ENCODE peak calls at places on chromosomes 3 and 15, in four cellular contexts. V is pancreas, D is A549, Q is progenitor cell of endocrine pancreas. H is an unnamed sample.
A peak's percentile ranks its signal among the peaks of the same experiment; 100 is the strongest.

GRCh38 chr15:101477851-101478353 is 11.6 kb downstream of the PCSK6 start:
- DNase-seq in V (no peak), D (no peak), Q (no peak), H (no peak)

GRCh38 chr3:59443618-59444292 is 393.9 kb upstream of the CFAP20DC start:
- DNase-seq in V (no peak), D (no peak), Q (no peak), H (no peak)

GRCh38 chr3:14803101-14803980 is 15.4 kb upstream of the FGD5 start:
- DNase-seq in V (no peak), D (peak; percentile 68), Q (no peak), H (peak; percentile 42)

GRCh38 chr3:54931182-54931581 is 3.3 kb upstream of the LRTM1 start:
- DNase-seq in V (no peak), D (no peak), Q (no peak), H (no peak)

GRCh38 chr15:64618569-64618968 is 156.8 kb downstream of the RBPMS2 start:
- DNase-seq in V (no peak), D (no peak), Q (no peak), H (no peak)

GRCh38 chr3:41369838-41370237 is 170.5 kb downstream of the CTNNB1 start:
- DNase-seq in V (no peak), D (no peak), Q (no peak), H (no peak)

GRCh38 chr3:150249776-150250175 is 158.3 kb upstream of the TSC22D2 start:
- DNase-seq in V (no peak), D (no peak), Q (no peak), H (no peak)

GRCh38 chr3:189099505-189100290 is 72.1 kb upstream of the TPRG1 start:
- DNase-seq in V (no peak), D (no peak), Q (no peak), H (no peak)

GRCh38 chr3:59774613-59775012 is 724.8 kb upstream of the CFAP20DC start:
- DNase-seq in V (no peak), D (no peak), Q (no peak), H (no peak)

GRCh38 chr3:19226516-19226915 is 78.2 kb downstream of the KCNH8 start:
- DNase-seq in V (no peak), D (no peak), Q (no peak), H (no peak)

GRCh38 chr15:38588672-38589071 is 24.1 kb upstream of the RASGRP1 start:
- DNase-seq in V (no peak), D (no peak), Q (no peak), H (no peak)

DNA sequence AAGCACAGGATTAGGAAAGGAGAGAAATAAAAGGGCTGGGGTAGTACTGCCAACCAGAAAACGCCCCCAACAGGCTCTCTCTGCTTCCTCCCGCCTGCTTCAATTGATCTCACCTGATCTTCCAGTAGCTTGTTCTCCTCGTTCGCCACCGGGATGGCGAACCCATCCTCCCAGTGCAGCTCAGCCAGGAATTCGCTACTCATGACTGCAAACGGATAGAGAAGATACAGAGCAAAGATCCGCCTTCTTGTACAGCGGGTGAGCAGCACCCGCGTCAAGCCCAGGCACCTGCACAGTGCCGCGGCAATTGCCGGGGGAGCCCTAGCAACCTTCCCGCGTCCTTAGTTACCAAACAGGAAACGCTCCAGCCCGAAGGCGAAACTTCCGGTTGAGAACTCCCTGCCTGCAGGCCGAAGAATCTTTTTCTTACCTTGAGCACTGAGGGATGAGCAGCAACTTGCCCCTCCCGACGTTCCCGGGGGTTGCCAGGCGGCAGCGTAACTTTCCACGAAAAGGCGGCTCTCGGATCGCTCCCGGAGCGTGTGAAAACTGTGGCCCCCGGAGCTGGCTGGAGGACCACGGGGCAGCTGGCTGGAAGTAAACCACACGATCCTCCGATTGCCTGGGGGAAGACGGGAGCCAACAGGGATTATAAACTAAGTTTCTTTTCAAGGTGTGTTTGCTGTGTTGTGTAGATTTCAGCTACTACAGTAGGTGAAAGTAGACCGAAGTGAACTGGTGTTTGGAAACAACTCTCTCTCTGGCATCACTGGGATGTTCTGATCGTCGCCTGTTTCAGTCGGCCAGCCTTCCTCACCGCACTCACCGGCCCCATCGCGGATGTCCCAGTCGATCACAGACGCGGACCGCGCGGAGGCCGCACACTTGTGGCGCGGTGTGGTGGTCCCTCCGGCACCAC is at the start of gene CCDC39:
- DNase-seq in V (peak; percentile 85), D (peak; percentile 55), Q (peak; percentile 76), H (peak; percentile 83)
- TF ChIP-seq CTCF in V (no peak), D (no peak), Q (peak; percentile 20), H (no peak)

GRCh38 chr3:50260027-50260941 is 8.7 kb upstream of the SEMA3B start:
- DNase-seq in V (peak; percentile 96), D (peak; percentile 85), Q (peak; percentile 95), H (peak; percentile 98)
- TF ChIP-seq CTCF in V (peak; percentile 99), D (peak; percentile 83), Q (peak; percentile 99), H (peak; percentile 100)

GRCh38 chr3:183554377-183554776 is 1.1 kb downstream of the KLHL6 start:
- DNase-seq in V (no peak), D (no peak), Q (no peak), H (no peak)

GRCh38 chr3:183560607-183561006 is 5.1 kb upstream of the KLHL6 start:
- DNase-seq in V (no peak), D (peak; percentile 15), Q (no peak), H (peak; percentile 17)

GRCh38 chr3:183553263-183554026 is 2.1 kb downstream of the KLHL6 start:
- DNase-seq in V (no peak), D (no peak), Q (no peak), H (no peak)

GRCh38 chr3:183551930-183552329 is 3.6 kb downstream of the KLHL6 start:
- DNase-seq in V (no peak), D (no peak), Q (no peak), H (no peak)

GRCh38 chr3:183555541-183556081 is at the start of gene KLHL6:
- DNase-seq in V (no peak), D (no peak), Q (no peak), H (peak; percentile 67)
- TF ChIP-seq CTCF in V (no peak), D (no peak), Q (no peak), H (no peak)

GRCh38 chr3:58331593-58332152 is 1.0 kb upstream of the PXK start:
- DNase-seq in V (no peak), D (no peak), Q (no peak), H (no peak)

GRCh38 chr3:58333206-58334012 is 717 bp downstream of the PXK start:
- DNase-seq in V (peak; percentile 36), D (peak; percentile 13), Q (no peak), H (peak; percentile 22)

GRCh38 chr3:58334013-58334321 is 1.3 kb downstream of the PXK start:
- DNase-seq in V (no peak), D (no peak), Q (no peak), H (no peak)

GRCh38 chr3:58329922-58330413 is 2.7 kb upstream of the PXK start:
- DNase-seq in V (no peak), D (no peak), Q (no peak), H (no peak)

GRCh38 chr3:58332575-58333179 is at the start of gene PXK:
- DNase-seq in V (peak; percentile 81), D (peak; percentile 57), Q (peak; percentile 58), H (peak; percentile 77)
- TF ChIP-seq CTCF in V (no peak), D (peak; percentile 8), Q (peak; percentile 17), H (no peak)

H was measured in endothelial cell.